ENCODE peak calls at places on chromosomes 3 and 15, in five cellular contexts. I is NCI-H1417, R is NCI-H1930, G is MM.1S, V is tibial artery. Z is an unnamed sample.

GRCh38 chr3:171379281-171379680 is 80.9 kb downstream of the TNIK start:
- DNase-seq in I (no peak), V (no peak), R (no peak), G (no peak), Z (peak)

GRCh38 chr3:37262816-37263393 is 88.5 kb upstream of the LRRFIP2 start:
- DNase-seq in G (no peak), R (no peak), V (no peak), I (no peak), Z (no peak)

GRCh38 chr3:184218814-184219213 is 10.6 kb upstream of the VWA5B2 start:
- DNase-seq in I (no peak), V (no peak), R (no peak), G (no peak), Z (no peak)

GRCh38 chr15:67613708-67614107 is 71.2 kb downstream of the MAP2K5 start:
- DNase-seq in V (no peak), I (no peak), R (no peak), G (no peak), Z (no peak)

GRCh38 chr15:64006642-64007041 is 39.6 kb downstream of the DAPK2 start:
- DNase-seq in G (no peak), I (no peak), R (no peak), V (no peak), Z (peak)

GRCh38 chr3:120637836-120638559 is 41.9 kb downstream of the NDUFB4 start:
- DNase-seq in R (no peak), I (no peak), V (no peak), G (no peak), Z (no peak)

GRCh38 chr3:131282379-131282778 is 99.2 kb upstream of the NUDT16 start:
- DNase-seq in R (no peak), I (no peak), G (no peak), V (no peak), Z (no peak)

GRCh38 chr15:69170597-69170996 is 10.2 kb downstream of the GLCE start:
- DNase-seq in G (no peak), R (no peak), I (peak), V (no peak), Z (no peak)

GRCh38 chr15:92077353-92078080 is 224.0 kb downstream of the SLCO3A1 start:
- DNase-seq in R (peak), G (peak), I (peak), V (peak), Z (peak)

GRCh38 chr3:159762981-159763465 is 225.6 kb upstream of the IL12A start:
- DNase-seq in I (peak), G (peak), R (no peak), V (peak), Z (peak)

GRCh38 chr3:63753567-63753966 is 65.5 kb upstream of the C3orf49 start:
- DNase-seq in V (no peak), I (no peak), R (no peak), G (no peak), Z (no peak)

GRCh38 chr3:52290596-52291507 is 3.2 kb downstream of the GLYCTK start:
- DNase-seq in G (no peak), V (peak), I (no peak), R (no peak), Z (no peak)

GRCh38 chr15:57690341-57690966 is 16.1 kb upstream of the POLR2M start:
- DNase-seq in I (no peak), R (no peak), G (no peak), V (no peak), Z (no peak)

GRCh38 chr3:80785475-80785874 is 976.0 kb downstream of the GBE1 start:
- DNase-seq in V (no peak), R (no peak), G (peak), I (peak), Z (no peak)

GRCh38 chr3:46186856-46187700 is 21.0 kb downstream of the CCR1 start:
- DNase-seq in G (peak), V (no peak), R (no peak), I (no peak), Z (no peak)

Z was measured in PC-9.